ENCODE peak calls at places on chromosomes 13 and 19, in eight cellular contexts. D is H1, H is mesenchymal stem cell, G is GM23248, T is PC-3, X is mammary epithelial cell, I is Karpas-422, A is neural progenitor cell. E is an unnamed sample.

GRCh38 chr13:76245216-76245615 is 609.1 kb downstream of the LMO7 start:
- DNase-seq in D (no peak), H (no peak), G (no peak), T (no peak), X (no peak), I (no peak), A (no peak), E (no peak)

GRCh38 chr13:78598382-78598781 is 5.0 kb downstream of the POU4F1 start:
- DNase-seq in D (no peak), H (no peak), G (no peak), T (no peak), X (no peak), I (no peak), A (peak), E (no peak)

GRCh38 chr19:47272448-47273312 is 2.0 kb upstream of the INAFM1 start:
- DNase-seq in D (peak), H (no peak), G (peak), T (peak), X (no peak), I (peak), A (peak), E (peak)

GRCh38 chr13:49608932-49609331 is 19.4 kb upstream of the ARL11 start:
- DNase-seq in D (no peak), H (no peak), G (no peak), T (no peak), X (no peak), I (no peak), A (no peak), E (no peak)

GRCh38 chr13:83752141-83752540 is 130.1 kb downstream of the SLITRK1 start:
- DNase-seq in D (no peak), H (peak), G (peak), T (peak), X (peak), I (no peak), A (no peak), E (peak)

GRCh38 chr13:95298971-95299627 is 2.2 kb downstream of the ABCC4 start:
- DNase-seq in D (no peak), H (peak), G (peak), T (peak), X (peak), I (no peak), A (no peak), E (no peak)

GRCh38 chr13:48233886-48234488 is 981 bp downstream of the ITM2B start:
- DNase-seq in D (no peak), H (peak), G (peak), T (peak), X (no peak), I (no peak), A (peak), E (peak)

GRCh38 chr13:26019881-26020535 is 31.8 kb downstream of the SHISA2 start:
- DNase-seq in D (peak), H (peak), G (peak), T (peak), X (no peak), I (no peak), A (no peak), E (peak)

GRCh38 chr13:47033216-47033615 is 136.4 kb upstream of the HTR2A start:
- DNase-seq in D (no peak), H (peak), G (peak), T (peak), X (peak), I (no peak), A (no peak), E (peak)

GRCh38 chr13:50512602-50513527 is 330.6 kb downstream of the DLEU7 start:
- DNase-seq in D (no peak), H (peak), G (peak), T (peak), X (no peak), I (peak), A (peak), E (no peak)

GRCh38 chr13:108266316-108266936 is 3.1 kb upstream of the TNFSF13B start:
- DNase-seq in D (no peak), H (no peak), G (no peak), T (no peak), X (no peak), I (no peak), A (no peak), E (no peak)

GRCh38 chr19:6707011-6707657 is 13.3 kb downstream of the C3 start:
- DNase-seq in D (no peak), H (no peak), G (no peak), T (no peak), X (no peak), I (no peak), A (no peak), E (no peak)

GRCh38 chr19:8611391-8611883 is 922 bp upstream of the ADAMTS10 start:
- DNase-seq in D (no peak), H (no peak), G (peak), T (no peak), X (no peak), I (no peak), A (no peak), E (no peak)

GRCh38 chr13:40776681-40777165 is 5.7 kb upstream of the MRPS31 start:
- DNase-seq in D (no peak), H (peak), G (peak), T (peak), X (peak), I (peak), A (no peak), E (peak)

GRCh38 chr19:44807162-44807561 is 1.7 kb upstream of the BCAM start:
- DNase-seq in D (no peak), H (no peak), G (peak), T (peak), X (peak), I (no peak), A (no peak), E (peak)

GRCh38 chr19:45752639-45753038 is 16.4 kb downstream of the SIX5 start:
- DNase-seq in D (no peak), H (no peak), G (peak), T (no peak), X (peak), I (no peak), A (no peak), E (no peak)

GRCh38 chr19:48455908-48456562 is 661 bp downstream of the KCNJ14 start:
- DNase-seq in D (no peak), H (no peak), G (no peak), T (no peak), X (no peak), I (no peak), A (no peak), E (no peak)

GRCh38 chr19:12788682-12789097 is 2.6 kb upstream of the JUNB start:
- DNase-seq in D (no peak), H (peak), G (peak), T (peak), X (peak), I (peak), A (peak), E (no peak)

GRCh38 chr19:16581145-16581970 is 9.1 kb upstream of the SLC35E1 start:
- DNase-seq in D (no peak), H (no peak), G (peak), T (no peak), X (no peak), I (peak), A (no peak), E (no peak)

GRCh38 chr19:39599116-39599515 is 3.2 kb upstream of the LGALS13 start:
- DNase-seq in D (peak), H (peak), G (peak), T (peak), X (peak), I (peak), A (peak), E (peak)

GRCh38 chr19:17205237-17206140 is 9.7 kb upstream of the USE1 start:
- DNase-seq in D (peak), H (peak), G (peak), T (peak), X (peak), I (peak), A (peak), E (peak)

GRCh38 chr19:29421186-29421525 is 104.6 kb upstream of the VSTM2B start:
- DNase-seq in D (no peak), H (no peak), G (peak), T (peak), X (no peak), I (no peak), A (no peak), E (no peak)

GRCh38 chr13:30033681-30034447 is 183.4 kb upstream of the UBL3 start:
- DNase-seq in D (no peak), H (peak), G (peak), T (peak), X (peak), I (no peak), A (no peak), E (no peak)

DNA sequence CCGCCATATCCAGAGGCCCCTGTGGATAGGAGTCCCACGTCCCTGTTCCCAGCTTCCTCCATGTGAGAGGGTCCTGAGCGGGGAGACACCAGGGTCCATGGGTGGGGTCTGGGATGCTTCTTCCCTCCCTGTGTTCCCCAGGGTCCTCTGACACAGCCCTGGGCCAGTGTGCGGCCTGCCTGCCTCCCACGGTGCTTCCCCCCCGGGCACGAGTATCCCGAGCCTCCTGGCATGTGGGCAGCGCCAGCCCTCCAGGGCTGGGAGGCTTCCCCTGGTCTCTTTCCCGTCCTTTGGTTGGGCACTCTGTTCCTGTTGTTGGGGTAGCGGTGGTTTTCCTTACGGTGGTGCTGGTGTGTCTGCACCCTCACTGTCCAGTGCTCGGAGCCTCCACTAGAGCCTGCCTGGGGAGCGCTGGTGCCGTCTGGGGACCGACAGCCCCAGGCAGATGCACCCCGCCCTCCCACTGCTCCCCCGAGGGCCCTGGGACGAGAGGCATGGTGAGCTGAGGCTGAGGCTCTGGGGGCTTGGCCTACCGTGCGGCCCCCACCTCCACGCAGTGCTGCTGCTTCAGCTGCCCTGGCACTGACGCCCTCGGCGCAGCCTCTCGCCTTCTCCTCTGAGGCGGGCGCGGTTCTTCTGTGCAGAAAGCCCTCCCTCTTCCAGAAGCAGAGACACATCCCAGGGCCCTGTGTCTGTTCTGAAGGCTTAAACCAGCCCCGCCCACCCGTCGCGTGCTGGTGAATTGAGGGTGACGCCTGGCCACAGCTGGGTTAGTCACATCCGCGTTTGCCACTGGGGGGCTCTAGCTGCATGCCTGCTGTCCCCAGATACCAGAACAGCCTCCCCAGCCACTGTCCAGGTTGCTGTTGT is 27.9 kb downstream of the PLEKHJ1 start:
- DNase-seq in D (peak), H (peak), G (peak), T (no peak), X (no peak), I (peak), A (peak), E (peak)
- H3K9ac ChIP-seq in D (no peak), H (peak), G (peak), T (no peak), X (no peak), I (no peak), A (no peak), E (no peak)

DNA sequence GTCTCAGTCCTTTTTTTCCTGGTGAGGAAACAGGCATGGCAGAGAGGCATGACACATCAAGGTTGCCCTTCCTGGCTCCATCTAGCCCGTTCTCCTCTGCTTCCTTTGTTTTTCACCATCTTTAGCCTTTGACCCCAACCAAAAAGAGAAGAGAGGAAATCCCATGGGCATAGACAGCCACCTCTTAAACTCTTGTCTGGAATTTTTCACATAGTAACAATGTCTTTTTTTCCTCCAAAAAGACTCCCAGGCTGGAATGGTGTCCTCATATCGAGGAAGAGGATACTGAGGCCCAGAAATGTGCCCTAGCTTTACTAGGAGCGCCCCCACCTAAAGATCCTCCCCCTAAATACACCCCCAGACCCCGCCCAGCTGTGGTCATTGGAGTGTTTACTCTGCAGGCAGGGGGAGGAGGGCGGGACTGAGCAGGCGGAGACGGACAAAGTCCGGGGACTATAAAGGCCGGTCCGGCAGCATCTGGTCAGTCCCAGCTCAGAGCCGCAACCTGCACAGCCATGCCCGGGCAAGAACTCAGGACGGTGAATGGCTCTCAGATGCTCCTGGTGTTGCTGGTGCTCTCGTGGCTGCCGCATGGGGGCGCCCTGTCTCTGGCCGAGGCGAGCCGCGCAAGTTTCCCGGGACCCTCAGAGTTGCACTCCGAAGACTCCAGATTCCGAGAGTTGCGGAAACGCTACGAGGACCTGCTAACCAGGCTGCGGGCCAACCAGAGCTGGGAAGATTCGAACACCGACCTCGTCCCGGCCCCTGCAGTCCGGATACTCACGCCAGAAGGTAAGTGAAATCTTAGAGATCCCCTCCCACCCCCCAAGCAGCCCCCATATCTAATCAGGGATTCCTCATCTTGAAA is at the start of gene GDF15:
- DNase-seq in D (peak), H (peak), G (peak), T (peak), X (peak), I (peak), A (peak), E (peak)
- H3K27ac ChIP-seq in D (no peak), H (peak), G (peak), T (no peak), X (no peak), I (no peak), A (no peak), E (peak)

GRCh38 chr13:21033866-21034601 is 27.4 kb downstream of the LATS2 start:
- DNase-seq in D (no peak), H (peak), G (peak), T (peak), X (peak), I (no peak), A (no peak), E (peak)
- H3K9ac ChIP-seq in D (no peak), H (peak), G (peak), T (peak), X (no peak), I (no peak), A (no peak), E (no peak)

GRCh38 chr19:56538761-56539263 is at the start of gene ZFP28:
- DNase-seq in D (peak), H (no peak), G (no peak), T (no peak), X (no peak), I (no peak), A (no peak), E (no peak)
- H3K27ac ChIP-seq in D (peak), H (peak), G (peak), T (no peak), X (peak), I (no peak), A (no peak), E (peak)

E was measured in trophoblast cell.